ENCODE peak calls at places on chromosomes 7 and 10, in six cellular contexts. One of them, this sample, is unnamed.

GRCh38 chr10:70137927-70138883 is 5.6 kb upstream of the AIFM2 start:
- DNase-seq in H1: no peak
- DNase-seq in GM12891: no peak
- DNase-seq in K562: no peak
- DNase-seq in GM12878: no peak
- DNase-seq in HepG2: no peak
- DNase-seq in this sample: no peak

GRCh38 chr10:21964983-21965665 is 38.4 kb downstream of the DNAJC1 start:
- DNase-seq in GM12891: no peak
- DNase-seq in K562: no peak
- DNase-seq in HepG2: no peak
- DNase-seq in GM12878: no peak
- DNase-seq in H1: no peak
- DNase-seq in this sample: no peak

GRCh38 chr10:78774999-78775711 is 293.6 kb upstream of the ZMIZ1 start:
- DNase-seq in GM12891: no peak
- DNase-seq in K562: no peak
- DNase-seq in H1: no peak
- DNase-seq in HepG2: peak
- DNase-seq in GM12878: no peak
- DNase-seq in this sample: no peak

GRCh38 chr7:91046322-91047088 is 217.7 kb upstream of the FZD1 start:
- DNase-seq in H1: no peak
- DNase-seq in HepG2: no peak
- DNase-seq in K562: no peak
- DNase-seq in GM12878: no peak
- DNase-seq in GM12891: no peak
- DNase-seq in this sample: no peak

GRCh38 chr7:47435889-47436312 is 146.0 kb downstream of the TNS3 start:
- DNase-seq in HepG2: peak
- DNase-seq in GM12878: no peak
- DNase-seq in K562: peak
- DNase-seq in H1: peak
- DNase-seq in GM12891: no peak
- DNase-seq in this sample: no peak

GRCh38 chr7:387132-388022 is 97.4 kb downstream of the FOXL3 start:
- DNase-seq in K562: no peak
- DNase-seq in GM12878: no peak
- DNase-seq in GM12891: no peak
- DNase-seq in H1: no peak
- DNase-seq in HepG2: no peak
- DNase-seq in this sample: no peak

GRCh38 chr7:44056681-44057080 is 8.7 kb downstream of the PGAM2 start:
- DNase-seq in HepG2: no peak
- DNase-seq in K562: no peak
- DNase-seq in H1: no peak
- DNase-seq in GM12891: no peak
- DNase-seq in GM12878: no peak
- DNase-seq in this sample: no peak

GRCh38 chr7:107394831-107395230 is 75.0 kb upstream of the GPR22 start:
- DNase-seq in GM12878: no peak
- DNase-seq in GM12891: no peak
- DNase-seq in H1: no peak
- DNase-seq in HepG2: no peak
- DNase-seq in K562: no peak
- DNase-seq in this sample: no peak

GRCh38 chr7:143126146-143126545 is 5.7 kb upstream of the PIP start:
- DNase-seq in H1: no peak
- DNase-seq in GM12891: no peak
- DNase-seq in GM12878: no peak
- DNase-seq in HepG2: no peak
- DNase-seq in K562: no peak
- DNase-seq in this sample: no peak

DNA sequence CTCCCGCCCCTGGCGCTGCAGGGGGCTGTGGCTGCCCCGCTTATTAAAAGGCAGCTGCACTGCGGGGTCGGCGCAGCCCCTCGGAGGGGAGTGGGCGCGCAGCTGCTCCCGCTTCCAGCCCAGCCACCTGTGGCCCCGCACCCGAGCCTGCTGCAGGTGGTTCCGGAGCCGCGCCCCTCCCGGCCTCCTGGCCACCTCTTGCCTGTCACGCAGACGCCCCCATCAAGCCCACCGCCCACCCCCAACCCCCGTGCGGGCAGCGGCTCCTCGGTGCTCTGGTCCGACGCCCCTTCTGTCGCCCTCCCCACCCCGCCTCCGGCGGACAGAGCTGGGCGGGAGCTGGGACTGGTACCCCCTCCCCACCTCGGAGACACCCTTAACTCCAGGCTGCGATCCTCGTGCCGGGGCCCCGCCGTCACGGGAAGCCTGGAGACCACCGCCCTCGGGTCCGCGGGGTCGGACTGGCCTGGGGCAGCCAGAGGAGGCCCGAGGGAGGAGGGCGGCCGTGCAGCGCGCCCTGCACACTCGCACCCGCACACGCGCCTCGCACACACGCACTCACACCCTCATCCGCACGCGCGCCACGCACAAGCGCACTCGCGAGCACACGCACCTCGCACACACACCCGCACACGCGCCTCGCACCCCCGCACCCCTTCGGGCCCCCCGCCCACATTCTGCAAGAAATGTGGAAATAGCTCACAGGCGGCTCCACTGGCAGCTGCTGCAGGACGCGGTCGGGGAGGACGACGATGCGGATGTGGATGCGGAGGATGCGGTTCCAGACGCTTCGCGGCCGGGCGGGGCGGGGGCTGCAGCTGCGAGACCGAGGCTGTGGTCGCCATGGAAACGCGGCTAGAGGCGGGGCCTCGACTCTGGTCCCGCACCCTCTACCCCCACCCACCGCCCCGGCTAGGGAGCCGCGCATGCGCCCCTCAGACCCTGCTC is at the start of gene CALY:
- DNase-seq in K562: peak
- DNase-seq in GM12878: no peak
- DNase-seq in GM12891: peak
- DNase-seq in H1: no peak
- DNase-seq in HepG2: no peak
- DNase-seq in this sample: no peak
- TF ChIP-seq POLR2AphosphoS5 in K562: no peak
- TF ChIP-seq POLR2AphosphoS5 in GM12878: no peak
- TF ChIP-seq POLR2AphosphoS5 in GM12891: no peak
- TF ChIP-seq POLR2AphosphoS5 in H1: no peak
- TF ChIP-seq POLR2AphosphoS5 in HepG2: no peak
- TF ChIP-seq POLR2AphosphoS5 in this sample: no peak

GRCh38 chr7:79451580-79451979 is 1.9 kb downstream of the MAGI2 start:
- DNase-seq in GM12891: no peak
- DNase-seq in K562: no peak
- DNase-seq in H1: no peak
- DNase-seq in GM12878: no peak
- DNase-seq in HepG2: no peak
- DNase-seq in this sample: no peak

GRCh38 chr7:79452495-79453265 is 787 bp downstream of the MAGI2 start:
- DNase-seq in HepG2: peak
- DNase-seq in GM12878: no peak
- DNase-seq in H1: no peak
- DNase-seq in GM12891: no peak
- DNase-seq in K562: no peak
- DNase-seq in this sample: no peak

GRCh38 chr7:79453558-79454324 is at the start of gene MAGI2:
- DNase-seq in GM12891: no peak
- DNase-seq in H1: no peak
- DNase-seq in HepG2: peak
- DNase-seq in GM12878: no peak
- DNase-seq in K562: no peak
- DNase-seq in this sample: no peak

GRCh38 chr7:79453266-79453557 is 255 bp downstream of the MAGI2 start:
- DNase-seq in GM12878: no peak
- DNase-seq in GM12891: no peak
- DNase-seq in K562: no peak
- DNase-seq in HepG2: no peak
- DNase-seq in H1: no peak
- DNase-seq in this sample: no peak

GRCh38 chr7:79452032-79452494 is 1.4 kb downstream of the MAGI2 start:
- DNase-seq in H1: peak
- DNase-seq in GM12891: no peak
- DNase-seq in K562: no peak
- DNase-seq in HepG2: peak
- DNase-seq in GM12878: no peak
- DNase-seq in this sample: no peak
- TF ChIP-seq POLR2A in H1: no peak
- TF ChIP-seq POLR2A in GM12891: no peak
- TF ChIP-seq POLR2A in K562: no peak
- TF ChIP-seq POLR2A in HepG2: peak
- TF ChIP-seq POLR2A in GM12878: no peak
- TF ChIP-seq POLR2A in this sample: no peak

GRCh38 chr7:79515358-79515757 is 61.9 kb upstream of the MAGI2 start:
- DNase-seq in K562: no peak
- DNase-seq in HepG2: no peak
- DNase-seq in GM12891: no peak
- DNase-seq in GM12878: no peak
- DNase-seq in H1: no peak
- DNase-seq in this sample: no peak
- TF ChIP-seq TAF1 in K562: no peak
- TF ChIP-seq TAF1 in HepG2: no peak
- TF ChIP-seq TAF1 in GM12891: no peak
- TF ChIP-seq TAF1 in GM12878: no peak
- TF ChIP-seq TAF1 in H1: no peak
- TF ChIP-seq TAF1 in this sample: no peak

GRCh38 chr7:88331322-88331721 is 24.6 kb upstream of the STEAP4 start:
- DNase-seq in K562: no peak
- DNase-seq in HepG2: no peak
- DNase-seq in GM12878: no peak
- DNase-seq in GM12891: no peak
- DNase-seq in H1: no peak
- DNase-seq in this sample: no peak
- TF ChIP-seq POLR2AphosphoS5 in K562: no peak
- TF ChIP-seq POLR2AphosphoS5 in HepG2: no peak
- TF ChIP-seq POLR2AphosphoS5 in GM12878: no peak
- TF ChIP-seq POLR2AphosphoS5 in GM12891: no peak
- TF ChIP-seq POLR2AphosphoS5 in H1: no peak
- TF ChIP-seq POLR2AphosphoS5 in this sample: no peak

GRCh38 chr7:76191783-76192240 is 9.9 kb upstream of the SRRM3 start:
- DNase-seq in GM12891: no peak
- DNase-seq in K562: peak
- DNase-seq in H1: peak
- DNase-seq in HepG2: peak
- DNase-seq in GM12878: no peak
- DNase-seq in this sample: no peak
- TF ChIP-seq POLR2A in GM12891: no peak
- TF ChIP-seq POLR2A in K562: no peak
- TF ChIP-seq POLR2A in H1: peak
- TF ChIP-seq POLR2A in HepG2: no peak
- TF ChIP-seq POLR2A in GM12878: no peak
- TF ChIP-seq POLR2A in this sample: no peak

This sample was measured in GM12892.